ENCODE peak calls at places on chromosomes 3 and 15, in five cellular contexts. Q, B, K, W and F are unnamed samples.

GRCh38 chr3:127747751-127748521 is 74.4 kb downstream of the MGLL start:
- DNase-seq in Q (no peak), B (peak), K (peak), W (no peak), F (no peak)

GRCh38 chr3:71488391-71488809 is 95.1 kb downstream of the FOXP1 start:
- DNase-seq in Q (no peak), B (no peak), K (no peak), W (no peak), F (no peak)

GRCh38 chr15:74651251-74651741 is 35.7 kb downstream of the CLK3 start:
- DNase-seq in Q (no peak), B (peak), K (no peak), W (no peak), F (no peak)

GRCh38 chr3:98577178-98577895 is 16.1 kb downstream of the CPOX start:
- DNase-seq in Q (no peak), B (peak), K (no peak), W (no peak), F (no peak)

GRCh38 chr15:66865622-66866611 is 163.9 kb downstream of the SMAD6 start:
- DNase-seq in Q (no peak), B (no peak), K (peak), W (peak), F (peak)

GRCh38 chr3:72144773-72145505 is 360.0 kb upstream of the PROK2 start:
- DNase-seq in Q (no peak), B (no peak), K (no peak), W (no peak), F (peak)

GRCh38 chr3:112086857-112087524 is 802 bp downstream of the C3orf52 start:
- DNase-seq in Q (no peak), B (peak), K (no peak), W (no peak), F (no peak)

GRCh38 chr3:118818386-118818785 is 216.3 kb downstream of the IGSF11 start:
- DNase-seq in Q (no peak), B (peak), K (no peak), W (no peak), F (no peak)